ENCODE peak calls at places on chromosomes 7 and 10, in eight cellular contexts. F is NCI-H510A treated with DMSO at 0.1 percent for 48 hours; N is activated CD4-positive, alpha-beta T cell treated with anti-CD3 and anti-CD28 coated beads for 4 hours; L is NCI-H2171; X is HCT116; P is HS-5; E is psoas muscle; D is activated CD8-positive, alpha-beta memory T cell treated with anti-CD3 and anti-CD28 coated beads, Interleukin-2, amount 10 ng/mL, durations not matched to agents 7 days and 5 days. J is an unnamed sample.

GRCh38 chr10:59706851-59707797 is 2.5 kb downstream of the SLC16A9 start:
- DNase-seq in D (no peak), F (no peak), E (no peak), L (no peak), N (no peak), X (no peak), P (no peak), J (no peak)

GRCh38 chr7:64686493-64687184 is 20.7 kb downstream of the ZNF107 start:
- DNase-seq in F (no peak), E (no peak), L (no peak), P (no peak), N (peak), D (no peak), X (no peak), J (no peak)

GRCh38 chr10:102801978-102802377 is 35.2 kb downstream of the CYP17A1 start:
- DNase-seq in D (no peak), L (no peak), X (no peak), P (no peak), N (no peak), F (no peak), E (no peak), J (no peak)

GRCh38 chr7:80725181-80725611 is 86.8 kb downstream of the CD36 start:
- DNase-seq in L (no peak), F (no peak), E (no peak), X (no peak), P (no peak), N (no peak), D (no peak), J (no peak)

GRCh38 chr10:100027416-100027815 is 17.7 kb upstream of the DNMBP start:
- DNase-seq in F (no peak), X (no peak), D (no peak), L (no peak), E (no peak), P (no peak), N (no peak), J (no peak)

GRCh38 chr7:70728873-70729552 is 402.9 kb upstream of the GALNT17 start:
- DNase-seq in F (peak), P (no peak), L (no peak), N (no peak), D (no peak), E (no peak), X (no peak), J (no peak)

GRCh38 chr10:114767589-114768393 is 53.8 kb upstream of the FHIP2A start:
- DNase-seq in X (no peak), F (peak), E (peak), N (no peak), D (no peak), P (no peak), L (no peak), J (peak)

GRCh38 chr10:105974803-105975456 is 1189.6 kb downstream of the SORCS1 start:
- DNase-seq in E (no peak), P (no peak), X (no peak), L (no peak), D (no peak), F (no peak), N (no peak), J (peak)

GRCh38 chr10:43113201-43113893 is 24.9 kb upstream of the CSGALNACT2 start:
- DNase-seq in P (no peak), L (no peak), N (no peak), E (no peak), F (no peak), D (no peak), X (no peak), J (no peak)

GRCh38 chr7:148014473-148014872 is 576.1 kb upstream of the C7orf33 start:
- DNase-seq in D (no peak), F (no peak), X (no peak), P (no peak), L (no peak), N (no peak), E (no peak), J (no peak)

GRCh38 chr7:65325793-65326432 is 47.7 kb upstream of the ZNF92 start:
- DNase-seq in F (no peak), E (no peak), X (no peak), L (no peak), P (no peak), N (no peak), D (no peak), J (no peak)

GRCh38 chr7:27130540-27131389 is at the start of gene HOXA4:
- DNase-seq in N (peak), X (no peak), E (peak), D (peak), L (peak), F (peak), P (no peak), J (no peak)

GRCh38 chr10:3735175-3735574 is 49.8 kb downstream of the KLF6 start:
- DNase-seq in D (no peak), L (no peak), F (no peak), P (no peak), E (no peak), X (no peak), N (no peak), J (no peak)

GRCh38 chr10:101139421-101139911 is 8.4 kb downstream of the TLX1 start:
- DNase-seq in E (no peak), N (no peak), D (no peak), P (no peak), L (no peak), X (no peak), F (no peak), J (no peak)

GRCh38 chr7:98526059-98526458 is 91.0 kb upstream of the NPTX2 start:
- DNase-seq in N (no peak), D (no peak), P (no peak), F (no peak), X (no peak), L (no peak), E (no peak), J (no peak)

GRCh38 chr10:133326745-133327650 is 9.7 kb downstream of the CALY start:
- DNase-seq in D (no peak), N (no peak), X (no peak), E (no peak), L (no peak), F (peak), P (no peak), J (peak)

GRCh38 chr10:71547841-71548493 is 151.2 kb downstream of the CDH23 start:
- DNase-seq in P (no peak), X (no peak), F (no peak), D (no peak), E (peak), L (no peak), N (no peak), J (no peak)

GRCh38 chr10:4120454-4120853 is 335.4 kb upstream of the KLF6 start:
- DNase-seq in X (no peak), E (no peak), N (no peak), L (no peak), F (no peak), D (no peak), P (no peak), J (no peak)

GRCh38 chr10:34955391-34955790 is 134.8 kb downstream of the CUL2 start:
- DNase-seq in N (no peak), P (no peak), L (no peak), F (no peak), E (no peak), D (no peak), X (no peak), J (no peak)

GRCh38 chr7:114825423-114825951 is 96.4 kb upstream of the MDFIC start:
- DNase-seq in L (no peak), E (no peak), X (no peak), F (no peak), N (peak), D (no peak), P (no peak), J (no peak)

GRCh38 chr10:132170561-132171361 is 16.0 kb upstream of the DPYSL4 start:
- DNase-seq in P (no peak), F (no peak), E (peak), L (peak), N (no peak), X (no peak), D (no peak), J (no peak)

GRCh38 chr7:10128748-10129147 is 844.9 kb upstream of the PHF14 start:
- DNase-seq in N (no peak), L (no peak), D (no peak), X (no peak), P (no peak), E (no peak), F (no peak), J (peak)

GRCh38 chr7:102284891-102285540 is 1.7 kb upstream of the SH2B2 start:
- DNase-seq in F (no peak), X (no peak), N (no peak), E (peak), P (no peak), D (no peak), L (no peak), J (no peak)

GRCh38 chr10:48592346-48592745 is 12.5 kb downstream of the ARHGAP22 start:
- DNase-seq in L (no peak), N (no peak), E (no peak), P (no peak), X (no peak), D (no peak), F (no peak), J (no peak)

GRCh38 chr7:41029072-41029492 is 673.8 kb downstream of the INHBA start:
- DNase-seq in D (no peak), F (no peak), E (no peak), N (no peak), L (no peak), P (peak), X (peak), J (peak)

GRCh38 chr10:109957092-109957797 is 33.9 kb upstream of the XPNPEP1 start:
- DNase-seq in D (no peak), P (no peak), E (no peak), N (no peak), X (no peak), L (peak), F (no peak), J (no peak)

GRCh38 chr10:70041016-70041415 is 11.6 kb upstream of the MACROH2A2 start:
- DNase-seq in N (no peak), E (no peak), D (no peak), P (no peak), X (no peak), F (no peak), L (no peak), J (no peak)

J was measured in kidney glomerular epithelial cell.